ENCODE peak calls at places on chromosomes 7 and 10, in six cellular contexts. B, R, G, T, A and H are unnamed samples.

GRCh38 chr10:67790534-67791408 is 47.2 kb downstream of the DNAJC12 start:
- DNase-seq in B (no peak), R (peak), G (peak), T (no peak), A (no peak), H (no peak)

GRCh38 chr7:88141025-88141424 is 78.8 kb downstream of the SRI start:
- DNase-seq in B (no peak), R (no peak), G (no peak), T (no peak), A (no peak), H (no peak)

GRCh38 chr10:76303682-76304316 is 872.4 kb downstream of the LRMDA start:
- DNase-seq in B (peak), R (peak), G (peak), T (peak), A (peak), H (no peak)

GRCh38 chr10:24952701-24953349 is 419 bp upstream of the PRTFDC1 start:
- DNase-seq in B (peak), R (peak), G (peak), T (peak), A (peak), H (peak)

GRCh38 chr10:67971311-67971710 is 86.9 kb downstream of the SIRT1 start:
- DNase-seq in B (no peak), R (no peak), G (no peak), T (no peak), A (no peak), H (no peak)

GRCh38 chr7:18900236-18900635 is 217.2 kb downstream of the TWIST1 start:
- DNase-seq in B (no peak), R (no peak), G (no peak), T (no peak), A (no peak), H (no peak)

GRCh38 chr10:81472927-81473470 is 402.0 kb upstream of the NRG3 start:
- DNase-seq in B (no peak), R (no peak), G (no peak), T (peak), A (no peak), H (no peak)

GRCh38 chr7:3559178-3559765 is 258.2 kb downstream of the SDK1 start:
- DNase-seq in B (peak), R (peak), G (peak), T (no peak), A (no peak), H (no peak)

GRCh38 chr10:127802532-127803055 is 65.6 kb downstream of the FOXI2 start:
- DNase-seq in B (no peak), R (no peak), G (no peak), T (no peak), A (no peak), H (no peak)

GRCh38 chr7:112022128-112022527 is 184.1 kb downstream of the DOCK4 start:
- DNase-seq in B (no peak), R (no peak), G (no peak), T (no peak), A (peak), H (no peak)

GRCh38 chr10:58513189-58514101 is 773 bp downstream of the BICC1 start:
- DNase-seq in B (peak), R (peak), G (peak), T (peak), A (peak), H (peak)
- H3K4me3 ChIP-seq in B (peak), R (peak), G (peak), T (peak), A (peak), H (no peak)

GRCh38 chr7:105126436-105126975 is 112.5 kb downstream of the KMT2E start:
- DNase-seq in B (no peak), R (no peak), G (no peak), T (no peak), A (no peak), H (no peak)
- H3K27ac ChIP-seq in B (no peak), R (no peak), G (no peak), T (no peak), A (no peak), H (no peak)

GRCh38 chr10:44974082-44974627 is 4.5 kb downstream of the DEPP1 start:
- DNase-seq in B (no peak), R (no peak), G (no peak), T (peak), A (no peak), H (no peak)
- H3K4me3 ChIP-seq in B (peak), R (peak), G (no peak), T (peak), A (peak), H (peak)

GRCh38 chr7:105304040-105304895 is 84.5 kb downstream of the SRPK2 start:
- DNase-seq in B (no peak), R (peak), G (peak), T (no peak), A (no peak), H (no peak)

GRCh38 chr7:105307163-105307672 is 81.5 kb downstream of the SRPK2 start:
- DNase-seq in B (no peak), R (no peak), G (no peak), T (no peak), A (no peak), H (no peak)

GRCh38 chr7:105309235-105310156 is 79.2 kb downstream of the SRPK2 start:
- DNase-seq in B (no peak), R (no peak), G (no peak), T (no peak), A (no peak), H (no peak)

GRCh38 chr7:105306160-105306784 is 82.4 kb downstream of the SRPK2 start:
- DNase-seq in B (no peak), R (no peak), G (peak), T (no peak), A (no peak), H (no peak)

DNA sequence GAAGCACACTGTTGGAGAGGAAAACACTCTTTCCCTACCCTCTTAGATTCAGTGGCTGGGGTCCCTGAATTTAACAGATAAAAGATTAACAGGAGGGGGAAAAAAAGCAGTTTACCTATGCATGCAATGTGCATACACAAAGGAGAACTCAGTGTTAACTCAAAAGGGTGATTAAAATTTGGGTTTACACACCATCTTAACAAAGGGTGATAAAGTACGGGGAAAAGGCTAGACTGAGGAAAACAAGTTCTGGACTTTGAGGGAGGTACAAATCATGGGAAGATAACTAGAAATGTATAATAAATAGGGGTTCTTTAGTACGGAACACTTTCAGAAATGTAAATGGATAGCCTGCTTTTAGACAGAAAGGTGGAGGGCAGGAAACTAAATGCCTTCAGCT is 83.1 kb downstream of the SRPK2 start:
- DNase-seq in B (no peak), R (no peak), G (no peak), T (no peak), A (no peak), H (no peak)
- H3K27ac ChIP-seq in B (no peak), R (no peak), G (no peak), T (no peak), A (no peak), H (no peak)